ENCODE peak calls at places on chromosomes 11 and 22, in five cellular contexts. J, A, W, N and L are unnamed samples.

GRCh38 chr22:46290121-46290842 is 6.4 kb upstream of the GTSE1 start:
- DNase-seq in J (no peak), A (no peak), W (no peak), N (no peak), L (no peak)

GRCh38 chr11:34899633-34900016 is 16.6 kb downstream of the APIP start:
- DNase-seq in J (no peak), A (no peak), W (no peak), N (no peak), L (no peak)

GRCh38 chr11:94883878-94884277 is 89.5 kb downstream of the CWC15 start:
- DNase-seq in J (no peak), A (no peak), W (no peak), N (no peak), L (no peak)

GRCh38 chr22:24950272-24950902 is 2.1 kb upstream of the KIAA1671 start:
- DNase-seq in J (peak; percentile 8), A (no peak), W (no peak), N (no peak), L (no peak)

GRCh38 chr11:15764948-15765347 is 591.4 kb downstream of the SOX6 start:
- DNase-seq in J (no peak), A (no peak), W (no peak), N (no peak), L (no peak)

GRCh38 chr11:28903716-28904115 is 795.5 kb downstream of the METTL15 start:
- DNase-seq in J (peak; percentile 3), A (no peak), W (no peak), N (no peak), L (no peak)

GRCh38 chr22:45997775-45998637 is 21.0 kb upstream of the WNT7B start:
- DNase-seq in J (no peak), A (peak; percentile 83), W (no peak), N (no peak), L (no peak)

GRCh38 chr11:130671801-130672700 is 223.6 kb downstream of the ADAMTS15 start:
- DNase-seq in J (peak; percentile 94), A (peak; percentile 79), W (no peak), N (no peak), L (no peak)

GRCh38 chr11:120339394-120339890 is 3.2 kb downstream of the ARHGEF12 start:
- DNase-seq in J (peak; percentile 43), A (no peak), W (no peak), N (no peak), L (peak; percentile 28)

GRCh38 chr11:14894657-14895598 is 2.9 kb upstream of the CYP2R1 start:
- DNase-seq in J (peak; percentile 52), A (peak; percentile 41), W (no peak), N (no peak), L (no peak)

GRCh38 chr11:68142028-68142412 is 20.8 kb upstream of the CHKA start:
- DNase-seq in J (no peak), A (no peak), W (no peak), N (peak; percentile 11), L (no peak)

GRCh38 chr11:26944866-26945664 is 48.8 kb upstream of the FIBIN start:
- DNase-seq in J (peak; percentile 53), A (no peak), W (no peak), N (no peak), L (no peak)

GRCh38 chr11:35621620-35622019 is 3.4 kb downstream of the FJX1 start:
- DNase-seq in J (no peak), A (no peak), W (no peak), N (no peak), L (no peak)

GRCh38 chr11:11810764-11811726 is 30.7 kb upstream of the USP47 start:
- DNase-seq in J (no peak), A (peak; percentile 72), W (no peak), N (no peak), L (no peak)
- H3K4me3 ChIP-seq in J (no peak overlapping the region), A (no peak overlapping the region), W (no peak overlapping the region), N (no peak overlapping the region), L (no peak overlapping the region)

DNA sequence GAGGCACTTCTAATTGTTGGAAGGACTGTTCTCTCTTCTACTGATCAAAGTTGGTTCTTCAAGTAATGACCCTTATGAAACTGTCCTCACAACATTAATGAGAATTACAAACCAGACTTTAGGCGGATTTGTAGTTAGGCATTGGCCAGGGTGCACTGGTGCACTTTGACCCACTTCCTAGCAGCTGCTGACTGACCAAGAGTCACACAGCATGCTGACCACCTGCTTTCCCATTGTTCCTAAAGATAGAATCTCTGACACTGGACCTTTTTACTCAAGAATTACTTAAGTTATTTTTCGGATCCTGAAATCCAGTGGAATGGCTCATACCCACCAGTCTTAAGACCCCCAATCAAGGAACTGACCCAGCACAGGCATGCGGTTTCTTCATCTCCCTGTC is 264.0 kb downstream of the ST3GAL4 start:
- DNase-seq in J (no peak), A (no peak), W (no peak), N (no peak), L (peak; percentile 21)
- H3K27ac ChIP-seq in J (no peak overlapping the region), A (no peak overlapping the region), W (no peak overlapping the region), N (no peak overlapping the region), L (peak overlapping the region; percentile 22)

GRCh38 chr11:31817621-31818493 is 6.7 kb upstream of the PAX6 start:
- DNase-seq in J (no peak), A (peak; percentile 69), W (no peak), N (no peak), L (no peak)
- H3K4me3 ChIP-seq in J (no peak overlapping the region), A (peak overlapping the region; percentile 18), W (peak overlapping the region; percentile 42), N (peak overlapping the region; percentile 26), L (no peak overlapping the region)

GRCh38 chr22:32480238-32480637 is 5.6 kb downstream of the FBXO7 start:
- DNase-seq in J (no peak), A (no peak), W (no peak), N (no peak), L (no peak)
- H3K27ac ChIP-seq in J (no peak overlapping the region), A (no peak overlapping the region), W (no peak overlapping the region), N (no peak overlapping the region), L (no peak overlapping the region)

GRCh38 chr11:1323779-1324178 is 14.3 kb upstream of the TOLLIP start:
- DNase-seq in J (no peak), A (no peak), W (no peak), N (no peak), L (no peak)
- H3K4me3 ChIP-seq in J (no peak overlapping the region), A (no peak overlapping the region), W (no peak overlapping the region), N (no peak overlapping the region), L (no peak overlapping the region)

DNA sequence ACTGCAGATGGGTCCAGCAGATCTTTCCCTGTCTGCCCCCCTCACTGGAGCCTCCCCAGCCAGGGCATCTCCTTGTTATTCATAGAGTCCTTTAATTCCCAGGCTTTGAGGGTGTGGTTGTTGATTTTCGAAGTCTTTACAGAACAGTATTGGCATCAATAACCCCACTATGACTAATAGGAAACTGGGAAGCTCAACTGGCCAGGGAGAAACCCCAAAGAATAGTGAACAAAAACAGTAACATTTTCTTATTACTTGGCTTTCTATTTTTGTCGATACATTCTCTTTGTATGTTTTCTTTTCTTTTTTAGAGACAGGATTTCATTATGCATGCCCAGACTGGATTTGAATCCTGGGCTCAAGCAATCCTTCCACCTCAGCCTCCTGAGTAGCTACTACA is 57.9 kb downstream of the NF2 start:
- DNase-seq in J (peak; percentile 58), A (no peak), W (no peak), N (no peak), L (no peak)
- H3K27ac ChIP-seq in J (no peak overlapping the region), A (no peak overlapping the region), W (no peak overlapping the region), N (no peak overlapping the region), L (no peak overlapping the region)

GRCh38 chr11:86372586-86372985 is 2.1 kb upstream of the CCDC81 start:
- DNase-seq in J (no peak), A (no peak), W (no peak), N (no peak), L (no peak)

GRCh38 chr11:86374586-86374985 is at the start of gene CCDC81:
- DNase-seq in J (no peak), A (peak; percentile 67), W (no peak), N (no peak), L (no peak)

GRCh38 chr11:86377972-86378371 is 3.3 kb downstream of the CCDC81 start:
- DNase-seq in J (no peak), A (no peak), W (no peak), N (no peak), L (no peak)

GRCh38 chr11:86370922-86371614 is 3.6 kb upstream of the CCDC81 start:
- DNase-seq in J (peak; percentile 40), A (no peak), W (no peak), N (no peak), L (peak; percentile 17)

DNA sequence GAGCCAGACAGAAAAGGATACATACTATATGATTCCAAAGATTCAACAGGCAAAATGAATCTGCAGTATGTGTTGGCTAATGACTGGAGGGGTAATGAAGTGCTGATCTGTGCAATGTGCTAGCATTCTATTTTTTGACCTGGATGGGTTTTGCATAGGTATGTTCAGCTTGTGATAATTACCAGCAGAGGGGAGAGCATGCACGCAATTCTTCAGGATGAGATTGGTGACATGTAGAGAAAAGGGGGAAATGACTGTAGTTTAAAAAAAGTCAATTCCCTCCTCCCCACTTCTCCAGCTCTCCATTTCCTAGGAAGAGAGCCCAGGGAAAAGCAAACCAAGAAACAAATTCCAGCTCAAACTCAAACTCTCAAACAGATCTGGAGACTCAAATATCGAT is 566 bp upstream of the CCDC81 start:
- DNase-seq in J (no peak), A (no peak), W (no peak), N (no peak), L (no peak)
- H3K4me3 ChIP-seq in J (no peak overlapping the region), A (no peak overlapping the region), W (no peak overlapping the region), N (no peak overlapping the region), L (no peak overlapping the region)

DNA sequence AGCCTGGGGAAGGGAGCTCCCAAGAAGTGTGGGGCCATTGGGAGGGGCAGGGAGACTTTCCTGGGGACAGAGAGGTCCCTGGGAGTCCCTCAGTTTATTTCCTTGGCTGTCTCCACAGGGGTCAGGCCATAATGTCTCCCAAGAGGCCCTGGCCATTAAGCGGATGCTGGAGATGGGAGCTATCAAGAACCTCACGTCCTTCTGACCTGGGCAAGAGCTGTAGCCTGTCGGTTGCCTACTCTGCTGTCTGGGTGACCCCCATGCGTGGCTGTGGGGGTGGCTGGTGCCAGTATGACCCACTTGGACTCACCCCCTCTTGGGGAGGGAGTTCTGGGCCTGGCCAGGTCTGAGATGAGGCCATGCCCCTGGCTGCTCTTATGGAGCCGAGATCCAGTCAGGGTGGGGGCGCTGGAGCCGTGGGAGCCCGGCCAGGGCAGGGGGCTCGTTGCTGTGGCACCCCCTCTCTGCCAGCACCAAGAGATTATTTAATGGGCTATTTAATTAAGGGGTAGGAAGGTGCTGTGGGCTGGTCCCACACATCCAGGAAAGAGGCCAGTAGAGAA is 58.4 kb downstream of the ST3GAL4 start:
- DNase-seq in J (no peak), A (no peak), W (no peak), N (no peak), L (no peak)
- H3K27ac ChIP-seq in J (no peak overlapping the region), A (peak overlapping the region; percentile 21), W (no peak overlapping the region), N (no peak overlapping the region), L (no peak overlapping the region)

GRCh38 chr11:18705651-18706281 is 7.2 kb downstream of the TMEM86A start:
- DNase-seq in J (no peak), A (peak; percentile 86), W (no peak), N (no peak), L (peak; percentile 68)
- H3K4me3 ChIP-seq in J (peak overlapping the region; percentile 29), A (peak overlapping the region; percentile 68), W (peak overlapping the region; percentile 72), N (peak overlapping the region; percentile 53), L (no peak overlapping the region)